ENCODE peak calls at places on chromosomes 5 and 9, in seven cellular contexts. One of them, this sample, is unnamed.

GRCh38 chr5:137752873-137753226 is 1.3 kb downstream of the HNRNPA0 start:
- DNase-seq in ACHN: peak; percentile 34
- DNase-seq in stromal cell of bone marrow: no peak
- DNase-seq in WTC11: peak; percentile 40
- DNase-seq in epithelial cell of prostate: no peak
- DNase-seq in A172: peak; percentile 25
- DNase-seq in fibroblast of the conjunctiva: no peak
- DNase-seq in this sample: no peak

GRCh38 chr5:170681013-170681433 is 102.5 kb upstream of the GABRP start:
- DNase-seq in ACHN: peak; percentile 13
- DNase-seq in stromal cell of bone marrow: peak; percentile 8
- DNase-seq in WTC11: peak; percentile 84
- DNase-seq in epithelial cell of prostate: no peak
- DNase-seq in A172: peak; percentile 12
- DNase-seq in fibroblast of the conjunctiva: no peak
- DNase-seq in this sample: peak; percentile 76

GRCh38 chr9:14186096-14186495 is 127.8 kb downstream of the NFIB start:
- DNase-seq in ACHN: no peak
- DNase-seq in stromal cell of bone marrow: no peak
- DNase-seq in WTC11: no peak
- DNase-seq in epithelial cell of prostate: no peak
- DNase-seq in A172: no peak
- DNase-seq in fibroblast of the conjunctiva: no peak
- DNase-seq in this sample: no peak

GRCh38 chr5:163410505-163410904 is 26.9 kb upstream of the CCNG1 start:
- DNase-seq in ACHN: no peak
- DNase-seq in stromal cell of bone marrow: no peak
- DNase-seq in WTC11: no peak
- DNase-seq in epithelial cell of prostate: no peak
- DNase-seq in A172: no peak
- DNase-seq in fibroblast of the conjunctiva: no peak
- DNase-seq in this sample: no peak

GRCh38 chr5:132489871-132490483 is 596 bp downstream of the IRF1 start:
- DNase-seq in ACHN: peak; percentile 39
- DNase-seq in stromal cell of bone marrow: no peak
- DNase-seq in WTC11: peak; percentile 45
- DNase-seq in epithelial cell of prostate: no peak
- DNase-seq in A172: peak; percentile 50
- DNase-seq in fibroblast of the conjunctiva: no peak
- DNase-seq in this sample: peak; percentile 91

GRCh38 chr9:89274838-89275237 is 36.2 kb upstream of the CKS2 start:
- DNase-seq in ACHN: no peak
- DNase-seq in stromal cell of bone marrow: peak; percentile 58
- DNase-seq in WTC11: no peak
- DNase-seq in epithelial cell of prostate: peak; percentile 83
- DNase-seq in A172: peak; percentile 46
- DNase-seq in fibroblast of the conjunctiva: no peak
- DNase-seq in this sample: no peak

GRCh38 chr5:112923148-112923917 is 1.3 kb upstream of the REEP5 start:
- DNase-seq in ACHN: no peak
- DNase-seq in stromal cell of bone marrow: no peak
- DNase-seq in WTC11: no peak
- DNase-seq in epithelial cell of prostate: no peak
- DNase-seq in A172: no peak
- DNase-seq in fibroblast of the conjunctiva: no peak
- DNase-seq in this sample: peak; percentile 13

GRCh38 chr9:91420471-91421021 is 3.1 kb downstream of the NFIL3 start:
- DNase-seq in ACHN: no peak
- DNase-seq in stromal cell of bone marrow: no peak
- DNase-seq in WTC11: no peak
- DNase-seq in epithelial cell of prostate: no peak
- DNase-seq in A172: no peak
- DNase-seq in fibroblast of the conjunctiva: no peak
- DNase-seq in this sample: no peak

GRCh38 chr9:88076286-88077070 is 61.8 kb downstream of the SPATA31C2 start:
- DNase-seq in ACHN: peak; percentile 83
- DNase-seq in stromal cell of bone marrow: peak; percentile 21
- DNase-seq in WTC11: peak; percentile 71
- DNase-seq in epithelial cell of prostate: peak; percentile 70
- DNase-seq in A172: peak; percentile 73
- DNase-seq in fibroblast of the conjunctiva: peak; percentile 34
- DNase-seq in this sample: peak; percentile 96

GRCh38 chr5:96699186-96699820 is 37.1 kb downstream of the CAST start:
- DNase-seq in ACHN: peak; percentile 31
- DNase-seq in stromal cell of bone marrow: no peak
- DNase-seq in WTC11: no peak
- DNase-seq in epithelial cell of prostate: no peak
- DNase-seq in A172: peak; percentile 38
- DNase-seq in fibroblast of the conjunctiva: no peak
- DNase-seq in this sample: no peak

GRCh38 chr9:77944556-77945261 is 86.9 kb downstream of the GNAQ start:
- DNase-seq in ACHN: no peak
- DNase-seq in stromal cell of bone marrow: no peak
- DNase-seq in WTC11: peak; percentile 44
- DNase-seq in epithelial cell of prostate: no peak
- DNase-seq in A172: no peak
- DNase-seq in fibroblast of the conjunctiva: no peak
- DNase-seq in this sample: no peak

GRCh38 chr9:136599811-136600660 is 54.2 kb upstream of the NOTCH1 start:
- DNase-seq in ACHN: no peak
- DNase-seq in stromal cell of bone marrow: no peak
- DNase-seq in WTC11: no peak
- DNase-seq in epithelial cell of prostate: no peak
- DNase-seq in A172: no peak
- DNase-seq in fibroblast of the conjunctiva: no peak
- DNase-seq in this sample: peak; percentile 75

GRCh38 chr5:135030691-135031145 is 3.3 kb downstream of the PITX1 start:
- DNase-seq in ACHN: no peak
- DNase-seq in stromal cell of bone marrow: no peak
- DNase-seq in WTC11: no peak
- DNase-seq in epithelial cell of prostate: no peak
- DNase-seq in A172: no peak
- DNase-seq in fibroblast of the conjunctiva: no peak
- DNase-seq in this sample: peak; percentile 51

GRCh38 chr9:83526901-83527300 is 11.3 kb downstream of the FRMD3 start:
- DNase-seq in ACHN: no peak
- DNase-seq in stromal cell of bone marrow: no peak
- DNase-seq in WTC11: no peak
- DNase-seq in epithelial cell of prostate: no peak
- DNase-seq in A172: no peak
- DNase-seq in fibroblast of the conjunctiva: no peak
- DNase-seq in this sample: no peak

GRCh38 chr9:91301161-91301560 is 60.6 kb downstream of the AUH start:
- DNase-seq in ACHN: no peak
- DNase-seq in stromal cell of bone marrow: no peak
- DNase-seq in WTC11: no peak
- DNase-seq in epithelial cell of prostate: no peak
- DNase-seq in A172: peak; percentile 14
- DNase-seq in fibroblast of the conjunctiva: no peak
- DNase-seq in this sample: no peak